ENCODE peak calls at places on chromosomes 4 and X, in eight cellular contexts. One of them, this sample, is unnamed.

GRCh38 chrX:12304261-12304660 is 166.0 kb downstream of the FRMPD4 start:
- DNase-seq in tibial nerve: no peak
- DNase-seq in tibial artery: no peak
- DNase-seq in esophagus muscularis mucosa: no peak
- DNase-seq in nephron progenitor cell: no peak
- DNase-seq in cardiac muscle cell: no peak
- DNase-seq in left ventricle myocardium inferior: no peak
- DNase-seq in neural crest cell: no peak
- DNase-seq in this sample: no peak

GRCh38 chr4:13218316-13218958 is 265.7 kb downstream of the RAB28 start:
- DNase-seq in esophagus muscularis mucosa: no peak
- DNase-seq in tibial artery: no peak
- DNase-seq in cardiac muscle cell: no peak
- DNase-seq in neural crest cell: no peak
- DNase-seq in nephron progenitor cell: no peak
- DNase-seq in left ventricle myocardium inferior: no peak
- DNase-seq in tibial nerve: no peak
- DNase-seq in this sample: no peak

GRCh38 chr4:52588097-52588496 is 71.0 kb downstream of the USP46 start:
- DNase-seq in cardiac muscle cell: peak
- DNase-seq in tibial artery: no peak
- DNase-seq in esophagus muscularis mucosa: peak
- DNase-seq in tibial nerve: peak
- DNase-seq in left ventricle myocardium inferior: peak
- DNase-seq in neural crest cell: peak
- DNase-seq in nephron progenitor cell: peak
- DNase-seq in this sample: no peak

GRCh38 chrX:1903380-1903935 is 288.6 kb downstream of the ASMT start:
- DNase-seq in left ventricle myocardium inferior: no peak
- DNase-seq in cardiac muscle cell: no peak
- DNase-seq in esophagus muscularis mucosa: no peak
- DNase-seq in tibial artery: no peak
- DNase-seq in tibial nerve: no peak
- DNase-seq in nephron progenitor cell: no peak
- DNase-seq in neural crest cell: no peak
- DNase-seq in this sample: no peak

GRCh38 chr4:7857238-7857701 is 82.4 kb downstream of the AFAP1 start:
- DNase-seq in left ventricle myocardium inferior: peak
- DNase-seq in neural crest cell: no peak
- DNase-seq in esophagus muscularis mucosa: no peak
- DNase-seq in tibial artery: no peak
- DNase-seq in nephron progenitor cell: no peak
- DNase-seq in tibial nerve: peak
- DNase-seq in cardiac muscle cell: peak
- DNase-seq in this sample: no peak

GRCh38 chr4:16116019-16116418 is 32.2 kb upstream of the PROM1 start:
- DNase-seq in tibial artery: no peak
- DNase-seq in cardiac muscle cell: peak
- DNase-seq in nephron progenitor cell: no peak
- DNase-seq in tibial nerve: no peak
- DNase-seq in left ventricle myocardium inferior: no peak
- DNase-seq in esophagus muscularis mucosa: peak
- DNase-seq in neural crest cell: no peak
- DNase-seq in this sample: no peak

GRCh38 chr4:24067781-24068193 is 177.9 kb upstream of the PPARGC1A start:
- DNase-seq in tibial artery: no peak
- DNase-seq in nephron progenitor cell: no peak
- DNase-seq in neural crest cell: no peak
- DNase-seq in cardiac muscle cell: peak
- DNase-seq in tibial nerve: peak
- DNase-seq in left ventricle myocardium inferior: peak
- DNase-seq in esophagus muscularis mucosa: no peak
- DNase-seq in this sample: no peak

GRCh38 chr4:87856816-87857215 is 24.0 kb downstream of the MEPE start:
- DNase-seq in tibial nerve: no peak
- DNase-seq in cardiac muscle cell: no peak
- DNase-seq in esophagus muscularis mucosa: no peak
- DNase-seq in left ventricle myocardium inferior: no peak
- DNase-seq in nephron progenitor cell: no peak
- DNase-seq in neural crest cell: no peak
- DNase-seq in tibial artery: no peak
- DNase-seq in this sample: no peak

GRCh38 chrX:153818571-153819397 is 11.6 kb downstream of the PDZD4 start:
- DNase-seq in cardiac muscle cell: peak
- DNase-seq in tibial nerve: no peak
- DNase-seq in neural crest cell: peak
- DNase-seq in tibial artery: no peak
- DNase-seq in left ventricle myocardium inferior: peak
- DNase-seq in nephron progenitor cell: peak
- DNase-seq in esophagus muscularis mucosa: no peak
- DNase-seq in this sample: peak

GRCh38 chr4:65353098-65353497 is 317.2 kb downstream of the EPHA5 start:
- DNase-seq in neural crest cell: no peak
- DNase-seq in tibial nerve: no peak
- DNase-seq in esophagus muscularis mucosa: no peak
- DNase-seq in left ventricle myocardium inferior: no peak
- DNase-seq in cardiac muscle cell: no peak
- DNase-seq in nephron progenitor cell: no peak
- DNase-seq in tibial artery: no peak
- DNase-seq in this sample: no peak

GRCh38 chrX:129693343-129693742 is 38.6 kb upstream of the APLN start:
- DNase-seq in tibial nerve: no peak
- DNase-seq in nephron progenitor cell: no peak
- DNase-seq in neural crest cell: no peak
- DNase-seq in esophagus muscularis mucosa: peak
- DNase-seq in cardiac muscle cell: no peak
- DNase-seq in tibial artery: no peak
- DNase-seq in left ventricle myocardium inferior: no peak
- DNase-seq in this sample: no peak

GRCh38 chrX:45400380-45400779 is 199.7 kb upstream of the DIPK2B start:
- DNase-seq in nephron progenitor cell: no peak
- DNase-seq in left ventricle myocardium inferior: no peak
- DNase-seq in cardiac muscle cell: peak
- DNase-seq in tibial nerve: no peak
- DNase-seq in neural crest cell: no peak
- DNase-seq in esophagus muscularis mucosa: no peak
- DNase-seq in tibial artery: no peak
- DNase-seq in this sample: no peak

DNA sequence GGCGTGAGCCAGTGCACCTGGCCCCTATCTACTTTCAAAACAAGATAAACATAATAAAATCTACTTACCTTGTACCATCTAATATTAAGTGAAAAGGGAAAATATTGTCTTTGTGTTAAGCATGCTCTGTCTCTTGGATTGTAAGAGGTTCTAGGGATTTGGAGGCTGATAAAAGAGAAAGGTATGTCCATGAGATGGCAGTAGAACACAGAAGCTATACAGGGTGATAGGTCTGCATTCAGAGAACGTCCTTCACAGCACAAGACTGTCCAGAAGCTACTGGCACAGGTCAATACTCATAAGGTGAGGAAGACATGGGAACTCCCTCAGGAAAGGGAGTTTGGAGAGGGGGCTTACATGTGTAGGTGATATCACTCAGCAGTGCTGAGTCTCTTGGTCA is 135.5 kb downstream of the TMEM47 start:
- DNase-seq in tibial artery: no peak
- DNase-seq in tibial nerve: no peak
- DNase-seq in esophagus muscularis mucosa: no peak
- DNase-seq in left ventricle myocardium inferior: no peak
- DNase-seq in cardiac muscle cell: no peak
- DNase-seq in neural crest cell: no peak
- DNase-seq in nephron progenitor cell: no peak
- DNase-seq in this sample: no peak
- TF ChIP-seq CTCF in tibial artery: no peak
- TF ChIP-seq CTCF in tibial nerve: no peak
- TF ChIP-seq CTCF in esophagus muscularis mucosa: no peak
- TF ChIP-seq CTCF in left ventricle myocardium inferior: no peak
- TF ChIP-seq CTCF in cardiac muscle cell: no peak
- TF ChIP-seq CTCF in neural crest cell: no peak
- TF ChIP-seq CTCF in nephron progenitor cell: peak
- TF ChIP-seq CTCF in this sample: no peak

DNA sequence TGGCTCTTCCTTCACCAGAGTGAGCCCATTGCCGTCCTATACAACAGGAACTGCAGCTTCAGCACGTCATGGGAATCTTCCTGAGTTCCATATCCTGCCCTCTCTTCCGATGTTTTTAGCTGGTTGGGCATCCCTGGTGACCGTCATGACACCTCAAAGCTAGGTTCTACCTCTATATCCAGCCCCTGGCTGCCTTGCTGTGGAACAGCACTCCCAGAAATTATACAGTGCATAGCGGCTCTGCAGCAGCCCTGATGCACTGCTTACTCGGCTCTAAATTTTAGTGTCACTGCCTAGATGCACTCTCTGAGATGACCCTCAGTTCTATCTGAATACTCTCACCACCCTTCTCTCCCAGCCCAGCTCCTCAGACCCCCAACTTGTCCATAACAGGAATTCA is 44.3 kb downstream of the ARHGEF38 start:
- DNase-seq in neural crest cell: no peak
- DNase-seq in cardiac muscle cell: peak
- DNase-seq in nephron progenitor cell: no peak
- DNase-seq in left ventricle myocardium inferior: no peak
- DNase-seq in tibial nerve: no peak
- DNase-seq in tibial artery: no peak
- DNase-seq in esophagus muscularis mucosa: no peak
- DNase-seq in this sample: no peak
- TF ChIP-seq CTCF in neural crest cell: no peak
- TF ChIP-seq CTCF in cardiac muscle cell: no peak
- TF ChIP-seq CTCF in nephron progenitor cell: no peak
- TF ChIP-seq CTCF in left ventricle myocardium inferior: no peak
- TF ChIP-seq CTCF in tibial nerve: no peak
- TF ChIP-seq CTCF in tibial artery: no peak
- TF ChIP-seq CTCF in esophagus muscularis mucosa: no peak
- TF ChIP-seq CTCF in this sample: no peak

DNA sequence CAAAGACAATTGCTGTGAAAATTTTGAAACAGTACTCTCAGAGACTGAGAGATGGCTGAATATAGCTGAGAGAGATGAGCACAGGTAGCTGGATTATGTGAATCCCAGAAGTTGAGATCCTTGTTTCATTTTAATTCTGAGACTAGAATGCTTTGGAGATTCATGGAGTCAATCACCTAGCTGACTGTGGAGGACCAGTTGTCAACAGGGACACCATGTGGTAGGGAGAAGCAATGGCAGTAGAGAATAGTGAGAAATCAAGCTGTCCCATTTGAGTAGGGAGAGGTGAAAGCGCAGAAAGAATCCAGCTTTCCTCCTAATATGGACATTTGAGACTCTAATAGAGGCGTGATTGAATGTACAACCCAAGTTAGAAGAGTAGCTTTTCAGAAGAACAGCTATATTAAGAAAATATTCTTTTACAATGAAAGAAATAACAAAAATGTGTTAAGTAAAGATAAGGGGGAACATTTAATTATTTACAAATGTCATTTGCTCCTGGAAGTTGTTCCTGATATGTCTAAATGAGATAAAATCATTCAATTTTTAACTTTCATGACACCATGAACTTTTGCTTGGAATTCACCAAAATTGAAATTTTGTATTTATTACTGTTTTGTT is 30.3 kb upstream of the GLRB start:
- DNase-seq in tibial nerve: peak
- DNase-seq in cardiac muscle cell: peak
- DNase-seq in neural crest cell: no peak
- DNase-seq in left ventricle myocardium inferior: no peak
- DNase-seq in nephron progenitor cell: peak
- DNase-seq in tibial artery: no peak
- DNase-seq in esophagus muscularis mucosa: no peak
- DNase-seq in this sample: no peak
- TF ChIP-seq CTCF in tibial nerve: peak
- TF ChIP-seq CTCF in cardiac muscle cell: peak
- TF ChIP-seq CTCF in neural crest cell: peak
- TF ChIP-seq CTCF in left ventricle myocardium inferior: peak
- TF ChIP-seq CTCF in nephron progenitor cell: peak
- TF ChIP-seq CTCF in tibial artery: peak
- TF ChIP-seq CTCF in esophagus muscularis mucosa: peak
- TF ChIP-seq CTCF in this sample: peak

DNA sequence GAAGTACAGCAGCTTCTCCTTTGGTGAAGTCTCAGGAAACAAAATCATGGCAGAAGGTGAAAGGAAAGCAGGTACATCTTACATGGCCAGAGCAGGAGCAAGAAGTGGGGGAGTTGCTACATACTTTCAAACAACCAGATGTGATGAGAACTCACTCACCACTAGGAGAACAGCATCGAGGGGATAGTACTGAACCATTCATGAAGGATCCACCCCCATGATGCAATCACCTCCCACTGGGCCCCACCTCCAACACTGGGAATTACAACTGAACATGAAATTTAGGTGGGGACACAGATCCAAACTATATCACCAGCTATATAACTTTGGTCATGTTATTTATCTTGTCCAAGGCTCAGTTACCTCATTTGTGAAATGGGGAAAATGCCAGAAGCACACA is 159.4 kb downstream of the OPHN1 start:
- DNase-seq in neural crest cell: no peak
- DNase-seq in tibial nerve: peak
- DNase-seq in tibial artery: no peak
- DNase-seq in cardiac muscle cell: no peak
- DNase-seq in left ventricle myocardium inferior: no peak
- DNase-seq in esophagus muscularis mucosa: no peak
- DNase-seq in nephron progenitor cell: no peak
- DNase-seq in this sample: no peak
- TF ChIP-seq CTCF in neural crest cell: no peak
- TF ChIP-seq CTCF in tibial nerve: no peak
- TF ChIP-seq CTCF in tibial artery: no peak
- TF ChIP-seq CTCF in cardiac muscle cell: no peak
- TF ChIP-seq CTCF in left ventricle myocardium inferior: no peak
- TF ChIP-seq CTCF in esophagus muscularis mucosa: no peak
- TF ChIP-seq CTCF in nephron progenitor cell: no peak
- TF ChIP-seq CTCF in this sample: no peak

GRCh38 chr4:96170198-96170597 is 330.3 kb downstream of the PDHA2 start:
- DNase-seq in cardiac muscle cell: no peak
- DNase-seq in left ventricle myocardium inferior: no peak
- DNase-seq in tibial artery: no peak
- DNase-seq in tibial nerve: no peak
- DNase-seq in neural crest cell: no peak
- DNase-seq in esophagus muscularis mucosa: no peak
- DNase-seq in nephron progenitor cell: no peak
- DNase-seq in this sample: no peak
- TF ChIP-seq CTCF in cardiac muscle cell: no peak
- TF ChIP-seq CTCF in left ventricle myocardium inferior: no peak
- TF ChIP-seq CTCF in tibial artery: no peak
- TF ChIP-seq CTCF in tibial nerve: no peak
- TF ChIP-seq CTCF in neural crest cell: no peak
- TF ChIP-seq CTCF in esophagus muscularis mucosa: no peak
- TF ChIP-seq CTCF in nephron progenitor cell: no peak
- TF ChIP-seq CTCF in this sample: no peak

DNA sequence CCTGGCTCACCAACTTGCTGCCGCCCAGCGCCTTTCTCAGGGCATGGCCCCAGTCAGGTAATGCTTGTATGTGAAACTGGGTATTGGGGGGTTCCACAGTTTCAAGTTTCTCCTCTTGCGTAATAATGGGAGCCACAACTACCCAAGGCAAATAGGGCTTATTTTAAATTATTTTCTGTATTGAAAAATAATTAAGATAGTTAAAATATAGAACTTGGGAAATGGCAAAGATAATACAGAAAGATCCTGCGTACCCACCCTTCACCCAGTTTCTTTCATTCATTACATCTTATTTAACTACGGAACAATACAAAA is 287 bp upstream of the QRFPR start:
- DNase-seq in esophagus muscularis mucosa: no peak
- DNase-seq in cardiac muscle cell: no peak
- DNase-seq in tibial nerve: no peak
- DNase-seq in tibial artery: no peak
- DNase-seq in nephron progenitor cell: no peak
- DNase-seq in left ventricle myocardium inferior: no peak
- DNase-seq in neural crest cell: no peak
- DNase-seq in this sample: no peak
- TF ChIP-seq CTCF in esophagus muscularis mucosa: no peak
- TF ChIP-seq CTCF in cardiac muscle cell: no peak
- TF ChIP-seq CTCF in tibial nerve: no peak
- TF ChIP-seq CTCF in tibial artery: no peak
- TF ChIP-seq CTCF in nephron progenitor cell: no peak
- TF ChIP-seq CTCF in left ventricle myocardium inferior: no peak
- TF ChIP-seq CTCF in neural crest cell: no peak
- TF ChIP-seq CTCF in this sample: no peak

This sample was measured in D721Med.